ENCODE peak calls at places on chromosomes 2 and 18, in six cellular contexts. M, O, T, L, K and B are unnamed samples.

GRCh38 chr2:171798156-171798815 is 95.8 kb downstream of the SLC25A12 start:
- DNase-seq in M (peak), O (peak), T (no peak), L (no peak), K (no peak), B (no peak)

GRCh38 chr2:219302412-219302968 is 6.7 kb downstream of the PTPRN start:
- DNase-seq in M (no peak), O (no peak), T (peak), L (no peak), K (no peak), B (no peak)

GRCh38 chr2:118764855-118765254 is 82.6 kb downstream of the EN1 start:
- DNase-seq in M (no peak), O (no peak), T (no peak), L (no peak), K (no peak), B (no peak)

GRCh38 chr2:127370010-127370409 is 17.8 kb downstream of the MAP3K2 start:
- DNase-seq in M (no peak), O (no peak), T (no peak), L (no peak), K (no peak), B (no peak)

GRCh38 chr2:207619764-207620203 is 5.4 kb downstream of the METTL21A start:
- DNase-seq in M (no peak), O (peak), T (no peak), L (no peak), K (no peak), B (no peak)

GRCh38 chr2:54728669-54729120 is 5.2 kb downstream of the EML6 start:
- DNase-seq in M (peak), O (no peak), T (no peak), L (no peak), K (no peak), B (no peak)

GRCh38 chr2:231795525-231796327 is 9.5 kb downstream of the COPS7B start:
- DNase-seq in M (peak), O (no peak), T (no peak), L (no peak), K (no peak), B (no peak)

GRCh38 chr2:224904390-224904789 is 137.9 kb downstream of the DOCK10 start:
- DNase-seq in M (no peak), O (no peak), T (no peak), L (no peak), K (no peak), B (no peak)

GRCh38 chr18:50802133-50802532 is 17.7 kb downstream of the MRO start:
- DNase-seq in M (peak), O (no peak), T (no peak), L (no peak), K (no peak), B (no peak)

GRCh38 chr18:76821875-76822509 is 365 bp upstream of the ZNF236 start:
- DNase-seq in M (peak), O (no peak), T (peak), L (peak), K (peak), B (peak)

GRCh38 chr2:150587547-150588209 is 100.2 kb upstream of the RND3 start:
- DNase-seq in M (no peak), O (no peak), T (no peak), L (no peak), K (no peak), B (no peak)

GRCh38 chr2:241768251-241768711 is 8.3 kb upstream of the GAL3ST2 start:
- DNase-seq in M (no peak), O (no peak), T (no peak), L (no peak), K (no peak), B (no peak)

GRCh38 chr2:31188141-31188540 is 29.2 kb downstream of the CAPN14 start:
- DNase-seq in M (no peak), O (no peak), T (no peak), L (no peak), K (no peak), B (no peak)

GRCh38 chr2:160406591-160407392 is 86.8 kb downstream of the RBMS1 start:
- DNase-seq in M (no peak), O (peak), T (peak), L (peak), K (peak), B (peak)

GRCh38 chr2:43100883-43101662 is 125.3 kb downstream of the ZFP36L2 start:
- DNase-seq in M (no peak), O (no peak), T (no peak), L (no peak), K (peak), B (no peak)

GRCh38 chr2:9803023-9803805 is 40.1 kb upstream of the TAF1B start:
- DNase-seq in M (peak), O (no peak), T (no peak), L (no peak), K (no peak), B (no peak)

GRCh38 chr2:174787485-174788205 is 23.4 kb upstream of the CHRNA1 start:
- DNase-seq in M (no peak), O (no peak), T (no peak), L (no peak), K (no peak), B (no peak)

GRCh38 chr2:24164416-24164973 is 10.4 kb upstream of the FAM228A start:
- DNase-seq in M (peak), O (no peak), T (peak), L (no peak), K (no peak), B (peak)

GRCh38 chr2:51511002-51511401 is 479.1 kb upstream of the NRXN1 start:
- DNase-seq in M (no peak), O (no peak), T (no peak), L (no peak), K (no peak), B (no peak)

GRCh38 chr2:57894353-57894752 is 152.3 kb upstream of the VRK2 start:
- DNase-seq in M (no peak), O (no peak), T (no peak), L (no peak), K (no peak), B (no peak)

GRCh38 chr2:206213514-206213845 is 53.8 kb downstream of the EEF1B2 start:
- DNase-seq in M (no peak), O (no peak), T (no peak), L (no peak), K (no peak), B (no peak)